ENCODE peak calls at places on chromosomes 12 and 14, in eight cellular contexts. G is esophagus squamous epithelium; D is endodermal cell; O is prostate gland; E is mammary epithelial cell; B is right atrium auricular region; U is CD8-positive, alpha-beta T cell; J is AG04450. R is an unnamed sample.

GRCh38 chr12:91139264-91139663 is 28.0 kb upstream of the LUM start:
- DNase-seq in E (no peak), B (no peak), O (no peak), J (no peak), D (no peak), U (no peak), G (no peak), R (no peak)

GRCh38 chr14:22460461-22461195 is 128.4 kb downstream of the DAD1 start:
- DNase-seq in E (peak; percentile 11), U (no peak), G (no peak), J (no peak), O (no peak), B (no peak), D (peak; percentile 5), R (peak; percentile 85)

GRCh38 chr14:93936245-93936644 is 9.1 kb downstream of the FAM181A start:
- DNase-seq in G (no peak), O (no peak), J (no peak), D (peak; percentile 85), E (peak; percentile 39), B (no peak), U (no peak), R (peak; percentile 48)

GRCh38 chr12:15227004-15227679 is 5.9 kb upstream of the RERG start:
- DNase-seq in G (no peak), B (peak; percentile 75), E (peak; percentile 36), D (peak; percentile 81), U (peak; percentile 25), J (no peak), O (peak; percentile 31), R (peak; percentile 39)

GRCh38 chr14:53399057-53399456 is 245.9 kb upstream of the DDHD1 start:
- DNase-seq in E (no peak), J (no peak), U (no peak), B (no peak), G (no peak), D (peak; percentile 84), O (no peak), R (peak; percentile 6)

GRCh38 chr12:121789800-121790748 is 3.4 kb downstream of the RHOF start:
- DNase-seq in U (peak; percentile 97), B (no peak), D (no peak), O (no peak), J (no peak), E (no peak), G (peak; percentile 74), R (peak; percentile 98)

GRCh38 chr12:43968736-43969135 is 132.9 kb downstream of the TMEM117 start:
- DNase-seq in D (no peak), G (no peak), J (no peak), B (no peak), E (no peak), O (no peak), U (no peak), R (no peak)

GRCh38 chr12:57611810-57612710 is 825 bp downstream of the ARHGEF25 start:
- DNase-seq in B (no peak), E (no peak), J (no peak), D (peak; percentile 47), G (no peak), O (no peak), U (no peak), R (no peak)

GRCh38 chr12:105368047-105368646 is 37.7 kb downstream of the C12orf75 start:
- DNase-seq in G (no peak), D (no peak), E (no peak), U (no peak), B (no peak), O (no peak), J (no peak), R (no peak)

GRCh38 chr14:68782091-68782981 is 10.5 kb downstream of the ZFP36L1 start:
- DNase-seq in B (peak; percentile 59), U (peak; percentile 77), J (no peak), O (no peak), G (no peak), E (no peak), D (peak; percentile 47), R (no peak)

GRCh38 chr14:99654235-99655000 is 9.5 kb downstream of the HHIPL1 start:
- DNase-seq in E (peak; percentile 43), D (no peak), J (peak; percentile 46), U (no peak), O (peak; percentile 67), B (no peak), G (no peak), R (no peak)

DNA sequence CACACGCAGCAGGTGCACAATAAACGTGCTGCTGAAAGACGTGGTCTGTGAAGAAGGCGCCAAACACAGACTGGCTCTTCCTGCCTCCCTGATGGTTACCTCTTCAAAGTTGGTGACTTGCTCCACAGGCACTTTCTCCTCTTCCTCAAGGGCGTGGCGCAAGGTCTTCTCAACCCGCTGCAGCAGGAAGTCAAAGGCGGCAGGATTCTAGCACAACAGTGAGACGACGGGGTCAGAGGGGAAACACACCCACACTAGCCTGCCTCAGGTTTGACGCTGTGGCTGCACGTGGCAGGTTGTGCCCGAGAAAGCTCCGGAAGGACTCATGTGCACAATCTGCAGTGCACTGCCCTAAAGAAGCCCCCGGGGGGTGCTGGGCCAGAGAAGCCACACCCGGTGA is 15.0 kb downstream of the POLE start:
- DNase-seq in D (peak; percentile 43), G (no peak), J (no peak), E (no peak), O (no peak), U (no peak), B (no peak), R (no peak)
- H3K27ac ChIP-seq in D (no peak overlapping the region), G (no peak overlapping the region), J (no peak overlapping the region), E (no peak overlapping the region), O (no peak overlapping the region), U (no peak overlapping the region), B (no peak overlapping the region), R (no peak overlapping the region)

DNA sequence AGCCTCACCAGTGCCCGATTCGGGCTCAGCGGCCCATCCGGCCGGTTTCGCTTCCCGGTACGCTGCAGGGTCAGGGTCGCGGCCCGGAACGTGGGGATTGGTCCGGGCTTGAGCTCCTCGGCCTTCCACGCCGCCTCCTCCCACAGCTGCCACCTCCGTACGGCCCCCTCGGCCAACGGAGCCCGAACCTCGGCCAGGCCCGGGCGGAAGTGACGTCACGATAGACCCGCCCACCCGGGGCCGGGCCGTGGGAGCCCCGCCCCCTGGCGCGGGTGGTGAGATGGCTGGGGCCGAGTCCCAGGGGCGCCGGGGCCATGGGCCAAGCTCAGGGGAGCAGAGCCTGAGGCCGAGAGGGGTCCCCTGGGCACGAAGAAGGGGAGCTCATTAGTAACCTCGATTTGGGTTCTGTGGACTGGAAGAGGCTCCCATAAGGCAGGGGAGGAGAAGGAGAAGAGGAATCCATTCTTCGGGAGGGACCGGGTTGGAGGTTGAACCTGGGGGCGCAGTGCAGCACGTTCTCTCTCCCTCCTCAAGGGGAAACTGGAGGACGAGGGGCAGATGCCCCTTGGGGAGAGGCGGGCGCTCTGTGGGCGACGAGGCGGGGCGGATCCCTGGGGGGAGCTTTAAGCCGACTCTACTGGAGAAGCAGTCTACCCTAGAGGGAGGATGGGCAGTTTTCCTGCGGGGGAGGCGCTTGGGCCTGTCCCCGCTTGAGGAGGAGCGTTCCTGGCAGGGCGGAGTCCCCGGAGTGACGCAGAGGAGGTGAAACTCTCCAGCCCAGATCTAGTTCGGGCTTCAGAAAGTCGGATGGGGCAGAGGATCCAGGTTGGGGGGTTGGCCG is at the start of gene MLF2:
- DNase-seq in B (peak; percentile 99), E (peak; percentile 98), O (peak; percentile 99), G (peak; percentile 87), U (peak; percentile 97), J (peak; percentile 98), D (peak; percentile 100), R (peak; percentile 98)
- TF ChIP-seq CTCF in B (no peak), E (peak; percentile 97), O (peak; percentile 97), G (peak; percentile 23), U (peak; percentile 83), J (no peak), D (peak; percentile 100), R (no peak)

GRCh38 chr14:26204362-26204953 is 393.4 kb downstream of the NOVA1 start:
- DNase-seq in G (no peak), B (no peak), J (no peak), D (no peak), O (no peak), E (no peak), U (no peak), R (no peak)
- H3K27ac ChIP-seq in G (no peak overlapping the region), B (no peak overlapping the region), J (no peak overlapping the region), D (peak overlapping the region; percentile 100), O (peak overlapping the region; percentile 54), E (no peak overlapping the region), U (no peak overlapping the region), R (no peak overlapping the region)

GRCh38 chr12:74906224-74906623 is 303.4 kb downstream of the KCNC2 start:
- DNase-seq in E (no peak), U (no peak), O (no peak), J (no peak), D (no peak), G (no peak), B (no peak), R (no peak)
- TF ChIP-seq CTCF in E (peak; percentile 24), U (no peak), O (no peak), J (peak; percentile 20), D (peak; percentile 67), G (no peak), B (no peak), R (no peak)

DNA sequence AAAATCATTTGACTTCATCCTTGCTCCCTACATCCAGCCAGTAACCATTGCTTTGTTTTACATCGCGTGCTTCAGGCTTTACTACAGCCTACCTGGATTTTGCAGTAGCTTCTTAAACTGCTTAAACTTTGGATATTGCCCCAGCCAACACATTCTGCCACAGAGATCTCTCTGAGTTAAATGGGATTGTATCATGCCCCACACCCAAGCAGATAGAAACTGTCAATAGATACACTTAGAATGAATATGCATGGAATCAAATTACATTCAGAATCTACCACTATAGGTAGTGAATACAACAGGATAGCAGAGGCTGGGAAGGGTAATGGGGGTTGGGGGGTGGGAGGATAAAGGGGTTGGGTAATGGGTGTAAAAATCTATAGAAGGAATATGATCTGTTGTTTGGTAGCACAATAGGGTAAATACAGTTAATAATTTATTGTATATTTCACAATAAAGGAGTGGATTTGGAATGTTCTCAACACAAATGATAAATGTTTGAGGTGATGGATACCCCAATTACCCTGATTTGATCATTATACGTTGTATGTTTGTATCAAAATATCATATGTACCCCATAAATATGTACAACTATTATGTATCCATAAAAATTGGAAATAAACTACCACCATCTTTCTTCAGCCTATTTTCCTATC is 2.7 kb upstream of the MYRFL start:
- DNase-seq in J (no peak), D (no peak), G (no peak), B (no peak), U (no peak), E (no peak), O (no peak), R (no peak)
- H3K27ac ChIP-seq in J (no peak overlapping the region), D (no peak overlapping the region), G (no peak overlapping the region), B (no peak overlapping the region), U (no peak overlapping the region), E (no peak overlapping the region), O (no peak overlapping the region), R (no peak overlapping the region)

DNA sequence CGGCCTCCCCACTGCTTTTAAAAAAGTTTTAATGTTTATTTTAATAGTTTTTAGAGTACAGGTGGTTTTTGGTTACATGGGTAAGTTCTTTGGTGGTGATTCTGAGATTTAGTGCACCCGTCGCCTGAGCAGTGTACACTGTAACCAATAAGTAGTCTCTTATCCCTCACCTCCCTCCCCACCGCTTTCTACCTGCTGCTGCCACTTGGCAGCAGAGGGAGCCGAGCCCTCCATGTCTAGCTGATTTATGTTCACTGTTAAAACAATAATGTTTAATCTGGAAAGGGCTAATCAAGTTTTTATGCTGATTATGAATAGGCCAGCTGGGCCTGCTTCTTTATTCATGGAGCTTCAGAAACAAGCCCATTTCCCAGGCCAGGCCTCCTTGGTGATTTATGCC is 73.1 kb downstream of the ADCK1 start:
- DNase-seq in O (no peak), U (no peak), B (no peak), G (no peak), J (no peak), E (no peak), D (no peak), R (no peak)
- TF ChIP-seq CTCF in O (no peak), U (no peak), B (no peak), G (no peak), J (no peak), E (no peak), D (no peak), R (no peak)

GRCh38 chr12:117038919-117039318 is 60.3 kb downstream of the TESC start:
- DNase-seq in D (no peak), G (no peak), O (no peak), J (no peak), E (no peak), U (no peak), B (no peak), R (no peak)
- H3K27ac ChIP-seq in D (no peak overlapping the region), G (no peak overlapping the region), O (no peak overlapping the region), J (no peak overlapping the region), E (no peak overlapping the region), U (no peak overlapping the region), B (no peak overlapping the region), R (peak overlapping the region; percentile 86)